ENCODE peak calls at places on chromosomes 6 and 20, in four cellular contexts. Q is glutamatergic neuron, U is neural crest cell, X is cardiac muscle cell. P is an unnamed sample.

GRCh38 chr6:66558189-66558588 is 851.2 kb upstream of the EYS start:
- DNase-seq in U (no peak), Q (no peak), X (no peak), P (no peak)

GRCh38 chr20:11529046-11529445 is 388.6 kb upstream of the BTBD3 start:
- DNase-seq in X (no peak), Q (no peak), U (no peak), P (no peak)

GRCh38 chr6:33329058-33329457 is 11.5 kb upstream of the ZBTB22 start:
- DNase-seq in Q (no peak), U (no peak), X (no peak), P (no peak)

GRCh38 chr6:16950825-16951495 is 150.9 kb upstream of the STMND1 start:
- DNase-seq in X (no peak), Q (no peak), U (no peak), P (no peak)

GRCh38 chr6:31559958-31560696 is 12.0 kb upstream of the LTA start:
- DNase-seq in U (no peak), X (no peak), Q (no peak), P (peak)

GRCh38 chr6:12815884-12816600 is 99.5 kb downstream of the PHACTR1 start:
- DNase-seq in X (no peak), Q (no peak), U (no peak), P (no peak)

GRCh38 chr6:142569676-142570075 is 267.9 kb downstream of the ADGRG6 start:
- DNase-seq in U (no peak), X (peak), Q (no peak), P (no peak)

GRCh38 chr6:164640946-164641345 is 668.5 kb downstream of the C6orf118 start:
- DNase-seq in X (no peak), Q (no peak), U (no peak), P (no peak)

GRCh38 chr20:438581-439469 is 23.5 kb downstream of the TBC1D20 start:
- DNase-seq in Q (no peak), U (no peak), X (no peak), P (no peak)

GRCh38 chr6:159104931-159105330 is 60.1 kb upstream of the TAGAP start:
- DNase-seq in X (no peak), Q (no peak), U (no peak), P (no peak)

GRCh38 chr6:30075094-30075986 is at the start of gene RNF39:
- DNase-seq in X (no peak), Q (peak), U (no peak), P (no peak)

GRCh38 chr6:38567436-38567835 is 72.3 kb downstream of the BTBD9 start:
- DNase-seq in Q (no peak), U (no peak), X (peak), P (no peak)

GRCh38 chr6:163572612-163573011 is 158.1 kb downstream of the QKI start:
- DNase-seq in U (no peak), Q (no peak), X (no peak), P (no peak)

DNA sequence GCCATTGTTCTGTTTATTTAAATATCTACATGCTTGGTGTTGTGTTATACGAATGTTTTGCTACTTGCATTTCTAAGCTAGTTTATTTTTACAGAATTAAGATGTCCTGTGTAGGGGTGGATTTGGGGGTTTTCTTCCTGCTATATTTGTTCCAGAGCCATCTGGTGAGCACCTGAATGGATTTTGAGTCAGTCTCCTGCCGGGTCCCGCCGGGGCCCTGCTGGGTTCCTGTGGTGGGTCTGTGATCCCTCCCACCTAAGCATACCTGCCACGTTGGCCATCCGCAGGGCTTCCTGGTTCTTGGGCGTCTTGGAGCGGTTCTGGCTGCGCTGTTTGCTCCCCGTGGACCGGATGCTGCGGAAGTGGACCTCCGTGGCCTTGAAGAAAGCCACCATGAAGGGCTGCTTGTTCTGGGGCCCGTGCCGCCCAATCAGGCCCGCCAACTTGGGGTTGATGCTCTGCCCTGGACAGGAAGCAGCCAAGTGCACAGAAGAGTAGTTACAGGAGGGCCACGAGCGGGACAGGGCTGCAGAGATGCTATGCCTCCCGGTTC is 82.9 kb downstream of the BMP7 start:
- DNase-seq in U (no peak), Q (no peak), X (no peak), P (no peak)
- TF ChIP-seq CTCF in U (no peak), Q (no peak), X (no peak), P (no peak)

DNA sequence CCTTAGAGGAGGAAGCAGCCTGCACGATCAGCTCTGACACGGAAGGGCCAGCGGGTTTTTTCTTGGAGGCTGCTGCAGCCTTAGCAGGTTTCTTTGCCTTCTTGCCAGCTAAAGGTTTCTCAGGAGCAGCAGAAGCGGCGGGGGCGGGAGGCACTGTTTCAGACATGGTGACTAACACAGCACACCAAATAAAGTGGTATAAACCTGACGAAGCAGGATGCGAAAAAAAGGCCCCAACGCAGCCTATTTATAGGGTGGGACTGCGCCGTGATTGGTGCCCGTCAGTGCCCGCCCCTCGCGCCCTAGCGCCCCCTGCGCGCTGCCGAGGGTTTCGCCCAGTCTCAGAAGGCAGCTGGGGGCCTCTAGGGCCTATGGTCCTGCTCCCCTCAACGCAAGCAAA is 55.0 kb downstream of the TRIM38 start:
- DNase-seq in Q (no peak), X (no peak), U (no peak), P (peak)
- TF ChIP-seq CTCF in Q (no peak), X (peak), U (no peak), P (no peak)

DNA sequence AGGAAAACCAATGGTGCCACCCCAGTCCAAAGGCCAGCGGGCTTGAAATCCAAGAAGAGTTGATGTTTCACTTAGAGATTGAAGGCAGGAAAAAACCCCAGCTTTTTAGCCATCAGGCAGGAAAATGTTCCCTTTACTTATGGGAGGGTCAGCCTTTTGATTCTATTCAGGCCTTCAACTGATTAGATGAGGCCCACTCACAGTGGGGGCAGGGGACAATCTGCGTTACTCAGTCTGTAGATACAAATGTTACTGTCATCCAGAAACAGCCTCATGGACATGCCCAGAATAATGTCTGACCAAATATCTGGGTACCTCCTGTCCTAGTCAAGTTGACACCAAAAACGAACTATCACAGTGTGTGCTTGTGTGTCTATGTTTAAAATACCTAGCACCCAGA is 121.2 kb upstream of the KCNQ5 start:
- DNase-seq in U (no peak), X (no peak), Q (no peak), P (no peak)
- TF ChIP-seq CTCF in U (no peak), X (no peak), Q (no peak), P (no peak)

DNA sequence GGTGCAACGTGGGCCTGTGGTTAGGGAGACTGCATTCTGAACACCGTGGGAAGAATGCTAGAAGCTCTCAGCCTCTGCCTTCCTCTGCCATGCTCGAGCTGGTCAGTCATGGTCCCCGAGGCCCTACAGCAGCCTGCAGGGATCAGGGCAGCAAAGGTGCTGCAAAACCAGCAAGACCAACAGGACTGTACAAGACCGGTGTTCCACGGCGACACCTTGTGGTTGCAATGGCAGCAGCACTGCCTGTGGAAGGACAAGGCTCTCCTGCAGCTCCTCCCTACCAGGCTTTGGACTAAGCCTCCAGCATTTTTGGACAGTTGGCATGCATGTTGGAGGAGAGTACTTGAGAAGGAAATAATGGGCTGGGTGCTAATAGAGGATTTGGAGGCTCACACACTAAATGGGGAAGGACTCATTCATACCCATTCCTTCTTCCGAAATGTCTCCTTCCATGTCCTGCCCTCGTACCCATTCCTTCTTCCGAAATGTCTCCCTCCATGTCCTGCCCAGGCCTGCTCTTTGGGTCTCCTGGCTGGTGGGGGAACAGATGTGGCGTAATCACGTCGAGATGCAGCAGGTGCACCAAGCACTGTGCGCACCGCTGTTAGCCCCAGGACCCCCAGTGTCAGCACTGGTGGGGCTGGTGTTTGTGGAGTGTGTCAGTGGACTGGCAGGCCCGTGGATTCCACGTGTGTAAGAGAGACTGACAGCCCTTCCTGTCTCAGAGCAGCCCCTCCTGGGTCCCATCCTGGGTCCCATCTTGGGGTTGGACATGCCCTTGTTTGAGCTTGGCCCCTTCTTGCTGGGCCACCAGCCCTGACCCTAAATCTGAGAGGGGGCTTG is 18.6 kb upstream of the MYT1 start:
- DNase-seq in X (no peak), Q (peak), U (no peak), P (no peak)
- TF ChIP-seq CTCF in X (no peak), Q (peak), U (peak), P (peak)

GRCh38 chr20:4020256-4020655 is 4.9 kb upstream of the RNF24 start:
- DNase-seq in Q (no peak), U (no peak), X (no peak), P (no peak)
- TF ChIP-seq CTCF in Q (no peak), U (no peak), X (no peak), P (no peak)

GRCh38 chr6:90296346-90297123 is at the start of gene BACH2:
- DNase-seq in U (peak), X (peak), Q (peak), P (peak)
- TF ChIP-seq CTCF in U (peak), X (no peak), Q (no peak), P (no peak)

GRCh38 chr6:127684501-127684900 is 107.5 kb downstream of the C6orf58 start:
- DNase-seq in U (no peak), X (no peak), Q (no peak), P (no peak)

GRCh38 chr6:127695108-127695507 is 118.1 kb downstream of the C6orf58 start:
- DNase-seq in Q (no peak), X (no peak), U (no peak), P (no peak)

GRCh38 chr6:127690588-127690987 is 113.6 kb downstream of the C6orf58 start:
- DNase-seq in X (no peak), Q (no peak), U (no peak), P (no peak)

GRCh38 chr6:127691147-127691546 is 114.2 kb downstream of the C6orf58 start:
- DNase-seq in Q (no peak), U (no peak), X (no peak), P (no peak)

GRCh38 chr6:127690092-127690491 is 113.1 kb downstream of the C6orf58 start:
- DNase-seq in U (no peak), Q (no peak), X (peak), P (no peak)
- TF ChIP-seq CTCF in U (peak), Q (peak), X (peak), P (peak)

DNA sequence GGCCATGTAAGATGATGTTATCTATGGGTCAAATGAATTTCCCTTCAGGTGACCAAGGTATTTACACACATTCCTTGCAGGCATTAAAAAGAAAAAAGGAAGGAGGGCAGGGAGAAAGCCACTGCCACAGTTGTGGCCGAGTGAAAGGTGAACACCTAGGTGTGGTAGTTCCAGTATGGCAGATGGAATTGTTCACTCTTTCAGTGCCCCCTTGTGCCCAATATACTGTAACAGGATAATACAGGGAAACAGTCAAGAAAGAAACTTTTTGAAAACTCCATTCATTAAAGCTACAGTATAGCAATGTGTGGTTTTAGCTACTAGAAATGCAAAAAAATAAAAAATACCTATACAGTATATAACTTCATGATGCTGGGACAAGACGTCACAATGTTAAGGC is 52.1 kb downstream of the BMP2 start:
- DNase-seq in U (no peak), Q (no peak), X (peak), P (no peak)
- TF ChIP-seq CTCF in U (no peak), Q (no peak), X (peak), P (no peak)

P was measured in endothelial cell.